ENCODE peak calls at places on chromosomes 1 and 21, in five cellular contexts. One of them, this sample, is unnamed. For H3K4me1 and H3K36me3, the result is how much of the 10 kb centered on the place peaks cover.

GRCh38 chr1:2534315-2534714 is 4.3 kb upstream of the HES5 start:
- DNase-seq in cardiac muscle cell: no peak
- DNase-seq in GM23338: no peak
- DNase-seq in adrenal gland: no peak
- DNase-seq in endothelial cell of umbilical vein: no peak
- DNase-seq in this sample: no peak

GRCh38 chr1:31708324-31708723 is 4.5 kb upstream of the COL16A1 start:
- DNase-seq in cardiac muscle cell: no peak
- DNase-seq in GM23338: no peak
- DNase-seq in adrenal gland: no peak
- DNase-seq in endothelial cell of umbilical vein: no peak
- DNase-seq in this sample: no peak

GRCh38 chr1:175319112-175319911 is 126.7 kb upstream of the KIAA0040 start:
- DNase-seq in cardiac muscle cell: peak
- DNase-seq in GM23338: peak
- DNase-seq in adrenal gland: peak
- DNase-seq in endothelial cell of umbilical vein: peak
- DNase-seq in this sample: peak

GRCh38 chr1:235601087-235601486 is 48.5 kb downstream of the GNG4 start:
- DNase-seq in cardiac muscle cell: peak
- DNase-seq in GM23338: peak
- DNase-seq in adrenal gland: peak
- DNase-seq in endothelial cell of umbilical vein: peak
- DNase-seq in this sample: no peak

GRCh38 chr1:90402893-90403849 is 313.9 kb downstream of the BARHL2 start:
- DNase-seq in cardiac muscle cell: peak
- DNase-seq in GM23338: peak
- DNase-seq in adrenal gland: no peak
- DNase-seq in endothelial cell of umbilical vein: peak
- DNase-seq in this sample: no peak

GRCh38 chr1:234342749-234343148 is 30.5 kb upstream of the COA6 start:
- DNase-seq in cardiac muscle cell: no peak
- DNase-seq in GM23338: no peak
- DNase-seq in adrenal gland: no peak
- DNase-seq in endothelial cell of umbilical vein: no peak
- DNase-seq in this sample: no peak

GRCh38 chr21:14119038-14119437 is 91.7 kb downstream of the LIPI start:
- DNase-seq in cardiac muscle cell: peak
- DNase-seq in GM23338: peak
- DNase-seq in adrenal gland: no peak
- DNase-seq in endothelial cell of umbilical vein: no peak
- DNase-seq in this sample: no peak

GRCh38 chr1:2128189-2128901 is 66.2 kb downstream of the FAAP20 start:
- DNase-seq in cardiac muscle cell: no peak
- DNase-seq in GM23338: no peak
- DNase-seq in adrenal gland: no peak
- DNase-seq in endothelial cell of umbilical vein: no peak
- DNase-seq in this sample: peak

GRCh38 chr1:7366286-7366954 is 404.7 kb upstream of the VAMP3 start:
- DNase-seq in cardiac muscle cell: no peak
- DNase-seq in GM23338: no peak
- DNase-seq in adrenal gland: no peak
- DNase-seq in endothelial cell of umbilical vein: no peak
- DNase-seq in this sample: no peak

GRCh38 chr21:35390013-35390776 is 341.1 kb upstream of the RUNX1 start:
- DNase-seq in cardiac muscle cell: no peak
- DNase-seq in GM23338: no peak
- DNase-seq in adrenal gland: no peak
- DNase-seq in endothelial cell of umbilical vein: peak
- DNase-seq in this sample: no peak

GRCh38 chr21:16198546-16198945 is 468.8 kb downstream of the USP25 start:
- DNase-seq in cardiac muscle cell: no peak
- DNase-seq in GM23338: no peak
- DNase-seq in adrenal gland: no peak
- DNase-seq in endothelial cell of umbilical vein: peak
- DNase-seq in this sample: no peak

GRCh38 chr1:30461640-30462039 is 261.7 kb downstream of the MATN1 start:
- DNase-seq in cardiac muscle cell: no peak
- DNase-seq in GM23338: no peak
- DNase-seq in adrenal gland: no peak
- DNase-seq in endothelial cell of umbilical vein: no peak
- DNase-seq in this sample: no peak

GRCh38 chr1:71473331-71473730 is 392.5 kb upstream of the ZRANB2 start:
- DNase-seq in cardiac muscle cell: no peak
- DNase-seq in GM23338: no peak
- DNase-seq in adrenal gland: no peak
- DNase-seq in endothelial cell of umbilical vein: no peak
- DNase-seq in this sample: no peak

GRCh38 chr1:40185951-40186864 is 25.0 kb downstream of the RLF start:
- DNase-seq in cardiac muscle cell: no peak
- DNase-seq in GM23338: peak
- DNase-seq in adrenal gland: no peak
- DNase-seq in endothelial cell of umbilical vein: no peak
- DNase-seq in this sample: no peak

GRCh38 chr21:39009587-39010225 is 173.5 kb downstream of the PSMG1 start:
- DNase-seq in cardiac muscle cell: no peak
- DNase-seq in GM23338: no peak
- DNase-seq in adrenal gland: no peak
- DNase-seq in endothelial cell of umbilical vein: peak
- DNase-seq in this sample: no peak

GRCh38 chr21:39010629-39011404 is 172.4 kb downstream of the PSMG1 start:
- DNase-seq in cardiac muscle cell: no peak
- DNase-seq in GM23338: no peak
- DNase-seq in adrenal gland: no peak
- DNase-seq in endothelial cell of umbilical vein: no peak
- DNase-seq in this sample: no peak

GRCh38 chr21:39006653-39007417 is 176.4 kb downstream of the PSMG1 start:
- DNase-seq in cardiac muscle cell: no peak
- DNase-seq in GM23338: no peak
- DNase-seq in adrenal gland: peak
- DNase-seq in endothelial cell of umbilical vein: peak
- DNase-seq in this sample: peak

GRCh38 chr21:39007532-39007931 is 175.7 kb downstream of the PSMG1 start:
- DNase-seq in cardiac muscle cell: no peak
- DNase-seq in GM23338: no peak
- DNase-seq in adrenal gland: no peak
- DNase-seq in endothelial cell of umbilical vein: no peak
- DNase-seq in this sample: no peak

DNA sequence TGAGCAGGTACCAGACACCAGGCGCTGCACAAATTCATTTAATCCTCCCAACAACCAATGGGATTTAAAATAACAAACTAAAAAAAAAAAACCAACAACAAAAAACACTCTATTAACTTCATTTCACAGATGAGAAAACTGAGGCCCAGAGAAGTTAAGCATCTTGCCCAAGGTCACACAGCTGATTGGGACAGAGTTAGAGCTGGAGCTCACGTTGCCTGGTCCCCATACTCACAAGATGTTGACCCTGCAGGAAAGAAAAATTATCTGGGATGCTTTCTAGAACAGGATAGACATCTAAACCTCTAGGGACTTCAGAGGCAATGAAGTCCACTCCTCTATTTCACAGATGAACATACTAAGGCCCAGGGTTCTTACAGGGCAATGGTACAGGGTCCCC is 175.3 kb downstream of the PSMG1 start:
- DNase-seq in cardiac muscle cell: no peak
- DNase-seq in GM23338: no peak
- DNase-seq in adrenal gland: no peak
- DNase-seq in endothelial cell of umbilical vein: no peak
- DNase-seq in this sample: no peak
- H3K4me1 ChIP-seq in cardiac muscle cell: under half
- H3K4me1 ChIP-seq in GM23338: under half
- H3K4me1 ChIP-seq in adrenal gland: under half
- H3K4me1 ChIP-seq in endothelial cell of umbilical vein: under half
- H3K4me1 ChIP-seq in this sample: half or more

GRCh38 chr21:44489962-44490361 is 34.7 kb downstream of the LRRC3 start:
- DNase-seq in cardiac muscle cell: no peak
- DNase-seq in GM23338: peak
- DNase-seq in adrenal gland: no peak
- DNase-seq in endothelial cell of umbilical vein: no peak
- DNase-seq in this sample: no peak
- TF ChIP-seq CTCF in cardiac muscle cell: peak
- TF ChIP-seq CTCF in GM23338: peak
- TF ChIP-seq CTCF in adrenal gland: no peak
- TF ChIP-seq CTCF in endothelial cell of umbilical vein: peak
- TF ChIP-seq CTCF in this sample: no peak

DNA sequence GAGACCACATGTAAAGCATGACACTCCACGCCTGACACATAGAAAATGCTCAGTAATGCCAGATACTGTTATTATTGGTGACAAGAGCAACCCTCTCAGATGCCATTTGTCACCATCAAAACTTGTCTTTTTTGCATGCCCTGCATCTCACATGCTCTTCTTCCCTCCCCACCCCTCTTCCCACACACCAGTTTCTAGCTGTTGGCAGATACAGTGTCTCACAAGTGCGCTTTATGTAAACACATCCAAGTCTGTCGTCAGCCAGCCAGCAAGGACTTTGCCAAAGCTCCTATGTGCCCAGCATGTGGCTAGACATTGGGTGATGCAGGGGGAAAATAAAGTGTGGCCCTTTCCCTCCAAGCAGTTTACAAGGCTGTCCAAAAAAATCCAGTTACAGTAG is 44.9 kb upstream of the EPHA8 start:
- DNase-seq in cardiac muscle cell: no peak
- DNase-seq in GM23338: no peak
- DNase-seq in adrenal gland: no peak
- DNase-seq in endothelial cell of umbilical vein: no peak
- DNase-seq in this sample: no peak
- H3K36me3 ChIP-seq in cardiac muscle cell: under half
- H3K36me3 ChIP-seq in GM23338: under half
- H3K36me3 ChIP-seq in adrenal gland: under half
- H3K36me3 ChIP-seq in endothelial cell of umbilical vein: under half
- H3K36me3 ChIP-seq in this sample: half or more

DNA sequence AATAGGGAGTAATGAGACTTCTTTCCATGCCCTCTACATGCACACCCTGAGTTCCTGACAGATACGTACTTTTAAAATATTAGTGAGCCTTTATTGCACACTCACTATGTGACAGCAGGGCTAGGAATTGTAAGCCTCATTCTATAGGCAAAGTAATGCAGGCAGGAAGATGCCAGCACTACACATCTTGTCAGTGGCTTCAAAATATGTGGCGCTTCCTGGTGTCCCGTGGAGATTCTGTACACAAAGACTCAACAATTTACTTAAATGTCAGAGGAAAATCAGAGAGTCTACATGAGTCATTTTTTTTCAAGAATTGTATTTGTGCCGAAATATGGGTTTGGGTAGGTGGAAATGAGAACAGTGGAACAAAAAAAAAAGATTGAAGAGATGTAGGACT is 27.6 kb downstream of the RNASEL start:
- DNase-seq in cardiac muscle cell: no peak
- DNase-seq in GM23338: no peak
- DNase-seq in adrenal gland: no peak
- DNase-seq in endothelial cell of umbilical vein: no peak
- DNase-seq in this sample: no peak
- H3K4me1 ChIP-seq in cardiac muscle cell: under half
- H3K4me1 ChIP-seq in GM23338: under half
- H3K4me1 ChIP-seq in adrenal gland: under half
- H3K4me1 ChIP-seq in endothelial cell of umbilical vein: under half
- H3K4me1 ChIP-seq in this sample: under half

GRCh38 chr1:15328785-15329480 is 80.8 kb upstream of the EFHD2 start:
- DNase-seq in cardiac muscle cell: peak
- DNase-seq in GM23338: no peak
- DNase-seq in adrenal gland: peak
- DNase-seq in endothelial cell of umbilical vein: peak
- DNase-seq in this sample: peak
- TF ChIP-seq CTCF in cardiac muscle cell: peak
- TF ChIP-seq CTCF in GM23338: peak
- TF ChIP-seq CTCF in adrenal gland: peak
- TF ChIP-seq CTCF in endothelial cell of umbilical vein: peak
- TF ChIP-seq CTCF in this sample: peak

GRCh38 chr1:160131803-160132565 is 16.4 kb downstream of the ATP1A2 start:
- DNase-seq in cardiac muscle cell: no peak
- DNase-seq in GM23338: no peak
- DNase-seq in adrenal gland: no peak
- DNase-seq in endothelial cell of umbilical vein: no peak
- DNase-seq in this sample: no peak

GRCh38 chr1:160136926-160137200 is 14.5 kb upstream of the ATP1A4 start:
- DNase-seq in cardiac muscle cell: no peak
- DNase-seq in GM23338: no peak
- DNase-seq in adrenal gland: no peak
- DNase-seq in endothelial cell of umbilical vein: no peak
- DNase-seq in this sample: no peak

GRCh38 chr1:160136121-160136925 is 15.1 kb upstream of the ATP1A4 start:
- DNase-seq in cardiac muscle cell: no peak
- DNase-seq in GM23338: no peak
- DNase-seq in adrenal gland: no peak
- DNase-seq in endothelial cell of umbilical vein: no peak
- DNase-seq in this sample: no peak

GRCh38 chr1:160135051-160135592 is 16.3 kb upstream of the ATP1A4 start:
- DNase-seq in cardiac muscle cell: no peak
- DNase-seq in GM23338: no peak
- DNase-seq in adrenal gland: no peak
- DNase-seq in endothelial cell of umbilical vein: no peak
- DNase-seq in this sample: no peak

GRCh38 chr1:160133990-160134770 is 17.2 kb upstream of the ATP1A4 start:
- DNase-seq in cardiac muscle cell: no peak
- DNase-seq in GM23338: no peak
- DNase-seq in adrenal gland: no peak
- DNase-seq in endothelial cell of umbilical vein: no peak
- DNase-seq in this sample: no peak
- H3K36me3 ChIP-seq in cardiac muscle cell: under half
- H3K36me3 ChIP-seq in GM23338: under half
- H3K36me3 ChIP-seq in adrenal gland: under half
- H3K36me3 ChIP-seq in endothelial cell of umbilical vein: under half
- H3K36me3 ChIP-seq in this sample: under half

DNA sequence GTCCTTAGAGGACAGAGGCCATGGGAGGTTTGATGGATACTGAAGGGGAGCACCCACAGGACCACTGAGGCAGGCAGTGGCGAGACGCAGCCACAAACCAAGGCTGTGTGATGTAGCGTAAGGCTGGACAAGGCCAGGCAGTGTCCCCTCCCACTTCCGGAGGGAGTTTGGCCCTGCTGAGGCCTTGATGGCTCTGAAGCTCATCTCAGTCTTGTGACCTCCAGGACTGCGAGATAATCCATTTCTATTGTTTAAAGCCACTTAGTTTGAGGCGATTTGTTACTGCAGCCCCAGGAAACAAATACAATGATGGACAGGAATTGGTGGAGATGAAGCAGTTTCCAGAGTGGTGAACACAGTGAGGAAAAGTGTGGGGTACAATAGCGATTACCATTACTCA is 15.3 kb downstream of the PIGP start:
- DNase-seq in cardiac muscle cell: no peak
- DNase-seq in GM23338: no peak
- DNase-seq in adrenal gland: no peak
- DNase-seq in endothelial cell of umbilical vein: no peak
- DNase-seq in this sample: no peak
- H3K4me1 ChIP-seq in cardiac muscle cell: under half
- H3K4me1 ChIP-seq in GM23338: under half
- H3K4me1 ChIP-seq in adrenal gland: under half
- H3K4me1 ChIP-seq in endothelial cell of umbilical vein: under half
- H3K4me1 ChIP-seq in this sample: under half